ENCODE peak calls at places on chromosomes 4 and X, in eight cellular contexts. One of them, this sample, is unnamed.

GRCh38 chr4:158649111-158649680 is 22.5 kb downstream of the C4orf46 start:
- DNase-seq in breast epithelium: no peak
- DNase-seq in NT2/D1: no peak
- DNase-seq in colonic mucosa: no peak
- DNase-seq in pancreas: no peak
- DNase-seq in DND-41: no peak
- DNase-seq in mesendoderm: no peak
- DNase-seq in prostate gland: no peak
- DNase-seq in this sample: no peak

GRCh38 chrX:63930140-63930539 is 145.1 kb upstream of the ARHGEF9 start:
- DNase-seq in prostate gland: no peak
- DNase-seq in NT2/D1: no peak
- DNase-seq in mesendoderm: peak; percentile 53
- DNase-seq in breast epithelium: no peak
- DNase-seq in colonic mucosa: no peak
- DNase-seq in DND-41: peak; percentile 7
- DNase-seq in pancreas: no peak
- DNase-seq in this sample: no peak

GRCh38 chrX:83845397-83845796 is 15.5 kb upstream of the CYLC1 start:
- DNase-seq in DND-41: no peak
- DNase-seq in pancreas: no peak
- DNase-seq in prostate gland: no peak
- DNase-seq in NT2/D1: peak; percentile 27
- DNase-seq in colonic mucosa: no peak
- DNase-seq in mesendoderm: peak; percentile 55
- DNase-seq in breast epithelium: no peak
- DNase-seq in this sample: peak; percentile 20

GRCh38 chr4:20253799-20254409 is 2.2 kb downstream of the SLIT2 start:
- DNase-seq in NT2/D1: no peak
- DNase-seq in colonic mucosa: no peak
- DNase-seq in prostate gland: no peak
- DNase-seq in pancreas: peak; percentile 78
- DNase-seq in breast epithelium: no peak
- DNase-seq in DND-41: no peak
- DNase-seq in mesendoderm: peak; percentile 42
- DNase-seq in this sample: no peak

GRCh38 chr4:75179510-75179909 is 246.6 kb downstream of the PARM1 start:
- DNase-seq in NT2/D1: no peak
- DNase-seq in breast epithelium: no peak
- DNase-seq in pancreas: no peak
- DNase-seq in DND-41: no peak
- DNase-seq in mesendoderm: no peak
- DNase-seq in prostate gland: no peak
- DNase-seq in colonic mucosa: no peak
- DNase-seq in this sample: no peak

GRCh38 chr4:173005912-173006633 is 162.5 kb upstream of the GALNT7 start:
- DNase-seq in prostate gland: no peak
- DNase-seq in breast epithelium: no peak
- DNase-seq in colonic mucosa: no peak
- DNase-seq in DND-41: no peak
- DNase-seq in pancreas: no peak
- DNase-seq in mesendoderm: no peak
- DNase-seq in NT2/D1: no peak
- DNase-seq in this sample: no peak

GRCh38 chr4:26762650-26763049 is 98.0 kb upstream of the STIM2 start:
- DNase-seq in DND-41: no peak
- DNase-seq in pancreas: no peak
- DNase-seq in NT2/D1: no peak
- DNase-seq in breast epithelium: no peak
- DNase-seq in prostate gland: no peak
- DNase-seq in colonic mucosa: peak; percentile 35
- DNase-seq in mesendoderm: peak; percentile 16
- DNase-seq in this sample: no peak

GRCh38 chrX:38627683-38628082 is 66.3 kb downstream of the TSPAN7 start:
- DNase-seq in NT2/D1: peak; percentile 50
- DNase-seq in colonic mucosa: peak; percentile 26
- DNase-seq in mesendoderm: peak; percentile 86
- DNase-seq in breast epithelium: no peak
- DNase-seq in DND-41: peak; percentile 37
- DNase-seq in prostate gland: no peak
- DNase-seq in pancreas: no peak
- DNase-seq in this sample: peak; percentile 18

GRCh38 chr4:16415751-16416150 is 189.5 kb upstream of the TAPT1 start:
- DNase-seq in DND-41: no peak
- DNase-seq in NT2/D1: no peak
- DNase-seq in mesendoderm: no peak
- DNase-seq in colonic mucosa: no peak
- DNase-seq in pancreas: no peak
- DNase-seq in breast epithelium: no peak
- DNase-seq in prostate gland: no peak
- DNase-seq in this sample: no peak

GRCh38 chr4:75555294-75556164 is at the start of gene ODAPH:
- DNase-seq in DND-41: no peak
- DNase-seq in mesendoderm: peak; percentile 51
- DNase-seq in pancreas: no peak
- DNase-seq in breast epithelium: no peak
- DNase-seq in NT2/D1: peak; percentile 36
- DNase-seq in prostate gland: no peak
- DNase-seq in colonic mucosa: no peak
- DNase-seq in this sample: no peak

GRCh38 chr4:10622728-10623127 is 61.8 kb downstream of the CLNK start:
- DNase-seq in DND-41: no peak
- DNase-seq in pancreas: no peak
- DNase-seq in mesendoderm: peak; percentile 70
- DNase-seq in NT2/D1: no peak
- DNase-seq in breast epithelium: no peak
- DNase-seq in prostate gland: no peak
- DNase-seq in colonic mucosa: no peak
- DNase-seq in this sample: no peak

GRCh38 chr4:149923736-149924135 is 108.1 kb upstream of the IQCM start:
- DNase-seq in NT2/D1: no peak
- DNase-seq in colonic mucosa: no peak
- DNase-seq in mesendoderm: peak; percentile 30
- DNase-seq in prostate gland: no peak
- DNase-seq in DND-41: no peak
- DNase-seq in breast epithelium: no peak
- DNase-seq in pancreas: no peak
- DNase-seq in this sample: no peak

GRCh38 chr4:125104616-125105015 is 210.1 kb upstream of the FAT4 start:
- DNase-seq in colonic mucosa: no peak
- DNase-seq in prostate gland: no peak
- DNase-seq in breast epithelium: no peak
- DNase-seq in NT2/D1: no peak
- DNase-seq in pancreas: no peak
- DNase-seq in mesendoderm: no peak
- DNase-seq in DND-41: no peak
- DNase-seq in this sample: no peak

GRCh38 chrX:57232658-57233360 is 53.7 kb upstream of the FAAH2 start:
- DNase-seq in breast epithelium: no peak
- DNase-seq in prostate gland: no peak
- DNase-seq in NT2/D1: no peak
- DNase-seq in colonic mucosa: no peak
- DNase-seq in pancreas: no peak
- DNase-seq in mesendoderm: no peak
- DNase-seq in DND-41: no peak
- DNase-seq in this sample: no peak

DNA sequence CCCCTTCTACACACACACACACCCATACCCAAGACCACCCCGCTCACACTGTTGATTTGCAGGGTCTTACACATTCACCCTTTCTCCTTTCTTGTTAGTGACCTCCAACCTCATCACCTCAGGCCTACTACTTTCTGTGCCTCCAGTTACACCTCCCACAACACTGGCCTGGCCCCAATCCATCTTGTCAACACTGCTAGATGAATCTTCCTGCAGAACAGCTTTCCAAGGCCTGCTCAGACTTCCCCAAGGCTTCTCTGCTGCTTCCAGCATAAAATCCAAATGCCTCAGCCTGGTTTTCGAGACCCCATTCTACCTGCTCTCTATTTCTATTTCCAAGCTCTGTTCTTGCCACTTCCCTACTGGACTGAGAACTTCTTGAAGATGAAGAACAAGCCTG is 79.9 kb downstream of the NHSL2 start:
- DNase-seq in breast epithelium: no peak
- DNase-seq in DND-41: no peak
- DNase-seq in NT2/D1: no peak
- DNase-seq in mesendoderm: no peak
- DNase-seq in pancreas: no peak
- DNase-seq in prostate gland: no peak
- DNase-seq in colonic mucosa: no peak
- DNase-seq in this sample: no peak
- H3K4me1 ChIP-seq in breast epithelium: no peaks in the 10 kb centered on the region
- H3K4me1 ChIP-seq in DND-41: no peaks in the 10 kb centered on the region
- H3K4me1 ChIP-seq in NT2/D1: peaks cover 17% of the 10 kb centered on the region
- H3K4me1 ChIP-seq in mesendoderm: peaks cover 6% of the 10 kb centered on the region
- H3K4me1 ChIP-seq in pancreas: no peaks in the 10 kb centered on the region
- H3K4me1 ChIP-seq in prostate gland: no peaks in the 10 kb centered on the region
- H3K4me1 ChIP-seq in colonic mucosa: no peaks in the 10 kb centered on the region
- H3K4me1 ChIP-seq in this sample: no peaks in the 10 kb centered on the region

DNA sequence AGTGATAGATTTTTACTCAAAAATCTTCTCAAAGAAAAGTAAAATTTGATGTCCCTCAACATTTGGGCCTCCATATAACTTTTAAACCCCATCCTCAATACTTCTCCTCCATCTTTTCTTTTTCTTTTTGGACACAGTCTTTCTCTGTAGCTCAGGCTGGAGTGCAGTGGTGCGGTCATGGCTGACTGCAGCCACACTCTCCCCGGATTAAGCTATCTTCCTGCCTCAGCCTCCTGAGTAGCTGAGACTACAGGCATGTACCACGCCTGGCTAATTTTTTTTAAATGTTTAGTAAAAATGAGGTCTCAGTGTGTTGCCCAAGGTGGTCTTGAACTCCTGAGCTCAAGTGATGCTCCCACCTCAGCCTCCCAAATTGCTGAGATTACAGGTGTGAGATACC is 33.1 kb downstream of the KDM6A start:
- DNase-seq in colonic mucosa: no peak
- DNase-seq in NT2/D1: no peak
- DNase-seq in breast epithelium: no peak
- DNase-seq in pancreas: no peak
- DNase-seq in DND-41: no peak
- DNase-seq in prostate gland: no peak
- DNase-seq in mesendoderm: no peak
- DNase-seq in this sample: no peak
- H3K4me3 ChIP-seq in colonic mucosa: no peak overlapping the region
- H3K4me3 ChIP-seq in NT2/D1: no peak overlapping the region
- H3K4me3 ChIP-seq in breast epithelium: no peak overlapping the region
- H3K4me3 ChIP-seq in pancreas: no peak overlapping the region
- H3K4me3 ChIP-seq in DND-41: no peak overlapping the region
- H3K4me3 ChIP-seq in prostate gland: no peak overlapping the region
- H3K4me3 ChIP-seq in mesendoderm: no peak overlapping the region
- H3K4me3 ChIP-seq in this sample: no peak overlapping the region

DNA sequence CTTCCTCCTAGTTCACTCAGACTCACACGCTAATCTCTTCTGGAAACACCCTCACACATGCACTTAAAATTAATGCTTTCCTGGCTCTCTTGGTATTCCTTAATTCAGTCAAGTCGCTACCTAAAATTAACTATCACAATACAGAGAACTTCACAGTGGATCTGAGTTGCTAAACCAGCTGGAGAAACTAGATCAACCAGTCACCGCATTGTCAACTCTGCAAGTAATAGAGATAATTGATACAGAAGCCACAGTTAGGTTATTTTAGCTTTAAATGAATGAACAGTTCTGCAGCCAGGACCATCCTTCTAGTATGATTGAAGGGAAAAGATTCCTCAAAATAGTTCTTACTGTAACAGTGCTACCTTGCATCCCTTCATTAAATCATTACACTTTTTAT is 6.0 kb upstream of the TBC1D9 start:
- DNase-seq in prostate gland: no peak
- DNase-seq in DND-41: no peak
- DNase-seq in colonic mucosa: no peak
- DNase-seq in breast epithelium: no peak
- DNase-seq in pancreas: no peak
- DNase-seq in mesendoderm: no peak
- DNase-seq in NT2/D1: no peak
- DNase-seq in this sample: no peak
- H3K27me3 ChIP-seq in prostate gland: no peaks in the 10 kb centered on the region
- H3K27me3 ChIP-seq in DND-41: peaks cover 4% of the 10 kb centered on the region
- H3K27me3 ChIP-seq in colonic mucosa: no peaks in the 10 kb centered on the region
- H3K27me3 ChIP-seq in breast epithelium: no peaks in the 10 kb centered on the region
- H3K27me3 ChIP-seq in pancreas: no peaks in the 10 kb centered on the region
- H3K27me3 ChIP-seq in mesendoderm: no peaks in the 10 kb centered on the region
- H3K27me3 ChIP-seq in NT2/D1: peaks cover 50% of the 10 kb centered on the region
- H3K27me3 ChIP-seq in this sample: no peaks in the 10 kb centered on the region

GRCh38 chr4:128455076-128455345 is 167.4 kb upstream of the PGRMC2 start:
- DNase-seq in DND-41: no peak
- DNase-seq in colonic mucosa: no peak
- DNase-seq in mesendoderm: no peak
- DNase-seq in prostate gland: no peak
- DNase-seq in pancreas: no peak
- DNase-seq in breast epithelium: no peak
- DNase-seq in NT2/D1: no peak
- DNase-seq in this sample: no peak

GRCh38 chr4:128451270-128451905 is 163.8 kb upstream of the PGRMC2 start:
- DNase-seq in prostate gland: no peak
- DNase-seq in breast epithelium: no peak
- DNase-seq in mesendoderm: no peak
- DNase-seq in DND-41: no peak
- DNase-seq in colonic mucosa: no peak
- DNase-seq in NT2/D1: no peak
- DNase-seq in pancreas: no peak
- DNase-seq in this sample: no peak

GRCh38 chr4:128455480-128455879 is 167.9 kb upstream of the PGRMC2 start:
- DNase-seq in DND-41: no peak
- DNase-seq in prostate gland: no peak
- DNase-seq in NT2/D1: no peak
- DNase-seq in colonic mucosa: no peak
- DNase-seq in mesendoderm: no peak
- DNase-seq in breast epithelium: no peak
- DNase-seq in pancreas: no peak
- DNase-seq in this sample: no peak

GRCh38 chr4:128452415-128452814 is 164.8 kb upstream of the PGRMC2 start:
- DNase-seq in pancreas: no peak
- DNase-seq in mesendoderm: no peak
- DNase-seq in prostate gland: no peak
- DNase-seq in breast epithelium: no peak
- DNase-seq in DND-41: no peak
- DNase-seq in NT2/D1: no peak
- DNase-seq in colonic mucosa: no peak
- DNase-seq in this sample: no peak

DNA sequence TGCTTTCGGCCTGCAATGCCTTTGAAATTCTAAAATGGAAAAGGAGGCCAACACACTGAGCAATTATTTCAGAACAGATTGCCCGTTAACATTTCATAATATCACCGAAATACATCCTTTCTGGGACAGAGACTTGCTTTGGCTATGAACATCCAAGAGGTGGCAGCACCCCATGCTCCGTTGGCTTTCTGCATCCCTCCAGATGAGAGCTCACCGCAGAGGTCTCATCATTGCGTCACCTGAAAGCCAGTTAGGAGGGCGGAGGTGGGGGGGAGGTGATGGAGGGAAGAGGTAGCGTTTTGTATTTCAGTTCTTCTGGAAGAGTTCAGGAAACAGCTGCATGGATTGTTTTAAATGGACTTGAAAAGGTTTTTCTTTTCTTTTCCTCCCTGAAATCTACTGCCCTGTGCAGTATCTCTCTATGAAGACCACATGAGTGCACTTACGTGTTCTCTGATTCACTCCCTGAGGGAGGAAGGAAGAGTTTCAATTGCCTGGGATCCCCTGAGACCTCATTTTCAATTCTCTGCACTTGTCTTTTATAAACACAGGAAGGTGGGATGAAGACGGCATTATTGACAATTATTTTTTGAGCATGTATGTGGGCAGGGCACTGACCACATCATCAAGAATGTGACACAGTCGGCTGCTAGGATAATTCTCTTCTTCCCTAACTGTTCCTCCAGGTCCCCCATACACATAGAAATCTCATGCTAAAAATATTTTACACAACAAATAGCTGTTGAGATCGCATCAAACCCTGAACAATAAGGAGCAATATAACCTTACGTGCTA is 166.9 kb upstream of the PGRMC2 start:
- DNase-seq in breast epithelium: peak; percentile 76
- DNase-seq in colonic mucosa: peak; percentile 64
- DNase-seq in mesendoderm: peak; percentile 95
- DNase-seq in prostate gland: peak; percentile 78
- DNase-seq in NT2/D1: peak; percentile 67
- DNase-seq in DND-41: peak; percentile 83
- DNase-seq in pancreas: peak; percentile 62
- DNase-seq in this sample: peak; percentile 63
- H3K4me1 ChIP-seq in breast epithelium: no peaks in the 10 kb centered on the region
- H3K4me1 ChIP-seq in colonic mucosa: no peaks in the 10 kb centered on the region
- H3K4me1 ChIP-seq in mesendoderm: peaks cover 1% of the 10 kb centered on the region
- H3K4me1 ChIP-seq in prostate gland: no peaks in the 10 kb centered on the region
- H3K4me1 ChIP-seq in NT2/D1: no peaks in the 10 kb centered on the region
- H3K4me1 ChIP-seq in DND-41: no peaks in the 10 kb centered on the region
- H3K4me1 ChIP-seq in pancreas: no peaks in the 10 kb centered on the region
- H3K4me1 ChIP-seq in this sample: no peaks in the 10 kb centered on the region